ENCODE peak calls at places on chromosome 16, in seven cellular contexts. One of them, this sample, is unnamed.
A peak's percentile ranks its signal among the peaks of the same experiment; 100 is the strongest.

GRCh38 chr16:51045186-51045585 is 105.9 kb downstream of the SALL1 start:
- DNase-seq in GM12891: no peak
- DNase-seq in K562: no peak
- DNase-seq in SK-N-SH: no peak
- DNase-seq in HepG2: no peak
- DNase-seq in H1: no peak
- DNase-seq in GM12878: no peak
- DNase-seq in this sample: no peak

GRCh38 chr16:22941970-22942501 is 128.1 kb downstream of the HS3ST2 start:
- DNase-seq in GM12891: no peak
- DNase-seq in K562: no peak
- DNase-seq in SK-N-SH: no peak
- DNase-seq in HepG2: no peak
- DNase-seq in H1: no peak
- DNase-seq in GM12878: no peak
- DNase-seq in this sample: no peak

GRCh38 chr16:4142268-4142667 is 26.0 kb upstream of the ADCY9 start:
- DNase-seq in GM12891: peak; percentile 47
- DNase-seq in K562: no peak
- DNase-seq in SK-N-SH: no peak
- DNase-seq in HepG2: no peak
- DNase-seq in H1: no peak
- DNase-seq in GM12878: peak; percentile 42
- DNase-seq in this sample: peak; percentile 27

GRCh38 chr16:66934138-66934838 is at the start of gene CIAO2B:
- DNase-seq in GM12891: peak; percentile 96
- DNase-seq in K562: peak; percentile 90
- DNase-seq in SK-N-SH: peak; percentile 95
- DNase-seq in HepG2: peak; percentile 77
- DNase-seq in H1: peak; percentile 83
- DNase-seq in GM12878: peak; percentile 47
- DNase-seq in this sample: peak; percentile 97

GRCh38 chr16:80122155-80122554 is 418.6 kb upstream of the DYNLRB2 start:
- DNase-seq in GM12891: no peak
- DNase-seq in K562: no peak
- DNase-seq in SK-N-SH: peak; percentile 40
- DNase-seq in HepG2: no peak
- DNase-seq in H1: no peak
- DNase-seq in GM12878: no peak
- DNase-seq in this sample: no peak

GRCh38 chr16:14486520-14487303 is 143.3 kb downstream of the PARN start:
- DNase-seq in GM12891: no peak
- DNase-seq in K562: peak; percentile 84
- DNase-seq in SK-N-SH: peak; percentile 68
- DNase-seq in HepG2: peak; percentile 98
- DNase-seq in H1: no peak
- DNase-seq in GM12878: no peak
- DNase-seq in this sample: no peak

GRCh38 chr16:87952751-87953150 is 1.5 kb downstream of the BANP start:
- DNase-seq in GM12891: no peak
- DNase-seq in K562: no peak
- DNase-seq in SK-N-SH: no peak
- DNase-seq in HepG2: no peak
- DNase-seq in H1: no peak
- DNase-seq in GM12878: no peak
- DNase-seq in this sample: no peak

GRCh38 chr16:57000271-57001025 is 11.1 kb downstream of the NLRC5 start:
- DNase-seq in GM12891: no peak
- DNase-seq in K562: no peak
- DNase-seq in SK-N-SH: no peak
- DNase-seq in HepG2: no peak
- DNase-seq in H1: no peak
- DNase-seq in GM12878: peak; percentile 87
- DNase-seq in this sample: no peak

GRCh38 chr16:66873685-66874055 is 6.6 kb upstream of the PDP2 start:
- DNase-seq in GM12891: no peak
- DNase-seq in K562: no peak
- DNase-seq in SK-N-SH: no peak
- DNase-seq in HepG2: no peak
- DNase-seq in H1: no peak
- DNase-seq in GM12878: no peak
- DNase-seq in this sample: no peak

GRCh38 chr16:12682441-12682840 is 121.2 kb downstream of the CPPED1 start:
- DNase-seq in GM12891: no peak
- DNase-seq in K562: peak; percentile 46
- DNase-seq in SK-N-SH: no peak
- DNase-seq in HepG2: no peak
- DNase-seq in H1: no peak
- DNase-seq in GM12878: no peak
- DNase-seq in this sample: no peak

GRCh38 chr16:67024384-67024896 is 4.5 kb upstream of the CBFB start:
- DNase-seq in GM12891: no peak
- DNase-seq in K562: no peak
- DNase-seq in SK-N-SH: no peak
- DNase-seq in HepG2: no peak
- DNase-seq in H1: no peak
- DNase-seq in GM12878: no peak
- DNase-seq in this sample: no peak

GRCh38 chr16:50272111-50272571 is 5.8 kb downstream of the ADCY7 start:
- DNase-seq in GM12891: no peak
- DNase-seq in K562: no peak
- DNase-seq in SK-N-SH: no peak
- DNase-seq in HepG2: no peak
- DNase-seq in H1: no peak
- DNase-seq in GM12878: no peak
- DNase-seq in this sample: no peak

GRCh38 chr16:4521971-4522623 is 16.5 kb downstream of the CDIP1 start:
- DNase-seq in GM12891: no peak
- DNase-seq in K562: no peak
- DNase-seq in SK-N-SH: peak; percentile 73
- DNase-seq in HepG2: no peak
- DNase-seq in H1: peak; percentile 62
- DNase-seq in GM12878: no peak
- DNase-seq in this sample: no peak

GRCh38 chr16:641326-642188 is at the start of gene MCRIP2:
- DNase-seq in GM12891: peak; percentile 91
- DNase-seq in K562: peak; percentile 94
- DNase-seq in SK-N-SH: peak; percentile 93
- DNase-seq in HepG2: peak; percentile 76
- DNase-seq in H1: peak; percentile 92
- DNase-seq in GM12878: peak; percentile 34
- DNase-seq in this sample: peak; percentile 91

GRCh38 chr16:50602531-50603205 is 54.5 kb downstream of the NKD1 start:
- DNase-seq in GM12891: no peak
- DNase-seq in K562: no peak
- DNase-seq in SK-N-SH: no peak
- DNase-seq in HepG2: no peak
- DNase-seq in H1: no peak
- DNase-seq in GM12878: no peak
- DNase-seq in this sample: no peak

GRCh38 chr16:61871837-61872777 is 164.1 kb downstream of the CDH8 start:
- DNase-seq in GM12891: no peak
- DNase-seq in K562: no peak
- DNase-seq in SK-N-SH: no peak
- DNase-seq in HepG2: no peak
- DNase-seq in H1: no peak
- DNase-seq in GM12878: no peak
- DNase-seq in this sample: no peak

GRCh38 chr16:88338896-88339295 is 43.9 kb upstream of the ZNF469 start:
- DNase-seq in GM12891: no peak
- DNase-seq in K562: no peak
- DNase-seq in SK-N-SH: no peak
- DNase-seq in HepG2: no peak
- DNase-seq in H1: no peak
- DNase-seq in GM12878: no peak
- DNase-seq in this sample: no peak

GRCh38 chr16:87201777-87202176 is 115.4 kb downstream of the C16orf95 start:
- DNase-seq in GM12891: no peak
- DNase-seq in K562: peak; percentile 34
- DNase-seq in SK-N-SH: no peak
- DNase-seq in HepG2: no peak
- DNase-seq in H1: no peak
- DNase-seq in GM12878: no peak
- DNase-seq in this sample: no peak

GRCh38 chr16:61968242-61968978 is 67.8 kb downstream of the CDH8 start:
- DNase-seq in GM12891: no peak
- DNase-seq in K562: no peak
- DNase-seq in SK-N-SH: no peak
- DNase-seq in HepG2: no peak
- DNase-seq in H1: no peak
- DNase-seq in GM12878: no peak
- DNase-seq in this sample: no peak

GRCh38 chr16:29710227-29711219 is 31.5 kb downstream of the QPRT start:
- DNase-seq in GM12891: no peak
- DNase-seq in K562: peak; percentile 60
- DNase-seq in SK-N-SH: peak; percentile 61
- DNase-seq in HepG2: peak; percentile 75
- DNase-seq in H1: no peak
- DNase-seq in GM12878: no peak
- DNase-seq in this sample: no peak

GRCh38 chr16:88505405-88506082 is 52.5 kb downstream of the ZFPM1 start:
- DNase-seq in GM12891: peak; percentile 63
- DNase-seq in K562: no peak
- DNase-seq in SK-N-SH: peak; percentile 90
- DNase-seq in HepG2: peak; percentile 79
- DNase-seq in H1: peak; percentile 79
- DNase-seq in GM12878: no peak
- DNase-seq in this sample: peak; percentile 74

GRCh38 chr16:17375388-17376304 is 95.1 kb downstream of the XYLT1 start:
- DNase-seq in GM12891: no peak
- DNase-seq in K562: no peak
- DNase-seq in SK-N-SH: peak; percentile 70
- DNase-seq in HepG2: no peak
- DNase-seq in H1: no peak
- DNase-seq in GM12878: no peak
- DNase-seq in this sample: no peak

GRCh38 chr16:86507173-86508027 is 2.9 kb upstream of the FOXF1 start:
- DNase-seq in GM12891: no peak
- DNase-seq in K562: no peak
- DNase-seq in SK-N-SH: no peak
- DNase-seq in HepG2: no peak
- DNase-seq in H1: no peak
- DNase-seq in GM12878: no peak
- DNase-seq in this sample: no peak

GRCh38 chr16:25838724-25839186 is 147.0 kb downstream of the HS3ST4 start:
- DNase-seq in GM12891: peak; percentile 5
- DNase-seq in K562: peak; percentile 40
- DNase-seq in SK-N-SH: peak; percentile 34
- DNase-seq in HepG2: peak; percentile 69
- DNase-seq in H1: peak; percentile 55
- DNase-seq in GM12878: peak; percentile 11
- DNase-seq in this sample: peak; percentile 2

GRCh38 chr16:53061701-53062159 is 6.9 kb downstream of the CHD9 start:
- DNase-seq in GM12891: no peak
- DNase-seq in K562: no peak
- DNase-seq in SK-N-SH: no peak
- DNase-seq in HepG2: peak; percentile 70
- DNase-seq in H1: no peak
- DNase-seq in GM12878: peak; percentile 96
- DNase-seq in this sample: no peak

GRCh38 chr16:53465606-53466290 is 31.5 kb downstream of the RBL2 start:
- DNase-seq in GM12891: no peak
- DNase-seq in K562: peak; percentile 24
- DNase-seq in SK-N-SH: no peak
- DNase-seq in HepG2: no peak
- DNase-seq in H1: no peak
- DNase-seq in GM12878: no peak
- DNase-seq in this sample: no peak

GRCh38 chr16:9033125-9033830 is 58.2 kb upstream of the HAPSTR1 start:
- DNase-seq in GM12891: no peak
- DNase-seq in K562: peak; percentile 50
- DNase-seq in SK-N-SH: peak; percentile 57
- DNase-seq in HepG2: peak; percentile 76
- DNase-seq in H1: peak; percentile 70
- DNase-seq in GM12878: no peak
- DNase-seq in this sample: no peak

GRCh38 chr16:73047536-73048291 is at the start of gene ZFHX3:
- DNase-seq in GM12891: peak; percentile 56
- DNase-seq in K562: no peak
- DNase-seq in SK-N-SH: peak; percentile 82
- DNase-seq in HepG2: peak; percentile 76
- DNase-seq in H1: peak; percentile 84
- DNase-seq in GM12878: no peak
- DNase-seq in this sample: no peak

GRCh38 chr16:68539704-68540370 is 746 bp downstream of the ZFP90 start:
- DNase-seq in GM12891: no peak
- DNase-seq in K562: no peak
- DNase-seq in SK-N-SH: no peak
- DNase-seq in HepG2: no peak
- DNase-seq in H1: peak; percentile 65
- DNase-seq in GM12878: no peak
- DNase-seq in this sample: no peak

GRCh38 chr16:75385507-75386152 is 47.7 kb downstream of the CFDP1 start:
- DNase-seq in GM12891: no peak
- DNase-seq in K562: peak; percentile 51
- DNase-seq in SK-N-SH: peak; percentile 49
- DNase-seq in HepG2: peak; percentile 68
- DNase-seq in H1: no peak
- DNase-seq in GM12878: peak; percentile 33
- DNase-seq in this sample: no peak
- TF ChIP-seq TAF1 in GM12891: no peak
- TF ChIP-seq TAF1 in K562: no peak
- TF ChIP-seq TAF1 in SK-N-SH: no peak
- TF ChIP-seq TAF1 in HepG2: no peak
- TF ChIP-seq TAF1 in H1: no peak
- TF ChIP-seq TAF1 in GM12878: no peak
- TF ChIP-seq TAF1 in this sample: no peak

GRCh38 chr16:20906871-20907255 is 6.3 kb downstream of the LYRM1 start:
- DNase-seq in GM12891: no peak
- DNase-seq in K562: no peak
- DNase-seq in SK-N-SH: no peak
- DNase-seq in HepG2: no peak
- DNase-seq in H1: no peak
- DNase-seq in GM12878: no peak
- DNase-seq in this sample: no peak
- TF ChIP-seq POLR2AphosphoS5 in GM12891: no peak
- TF ChIP-seq POLR2AphosphoS5 in K562: no peak
- TF ChIP-seq POLR2AphosphoS5 in SK-N-SH: no peak
- TF ChIP-seq POLR2AphosphoS5 in HepG2: no peak
- TF ChIP-seq POLR2AphosphoS5 in H1: no peak
- TF ChIP-seq POLR2AphosphoS5 in GM12878: no peak
- TF ChIP-seq POLR2AphosphoS5 in this sample: no peak

GRCh38 chr16:55543470-55543869 is 23.0 kb upstream of the CAPNS2 start:
- DNase-seq in GM12891: no peak
- DNase-seq in K562: no peak
- DNase-seq in SK-N-SH: peak; percentile 16
- DNase-seq in HepG2: peak; percentile 35
- DNase-seq in H1: no peak
- DNase-seq in GM12878: no peak
- DNase-seq in this sample: no peak
- TF ChIP-seq TAF1 in GM12891: no peak
- TF ChIP-seq TAF1 in K562: no peak
- TF ChIP-seq TAF1 in SK-N-SH: no peak
- TF ChIP-seq TAF1 in HepG2: no peak
- TF ChIP-seq TAF1 in H1: no peak
- TF ChIP-seq TAF1 in GM12878: no peak
- TF ChIP-seq TAF1 in this sample: no peak

GRCh38 chr16:58692450-58692849 is 7.9 kb upstream of the SLC38A7 start:
- DNase-seq in GM12891: no peak
- DNase-seq in K562: no peak
- DNase-seq in SK-N-SH: no peak
- DNase-seq in HepG2: no peak
- DNase-seq in H1: no peak
- DNase-seq in GM12878: no peak
- DNase-seq in this sample: no peak
- TF ChIP-seq POLR2AphosphoS5 in GM12891: no peak
- TF ChIP-seq POLR2AphosphoS5 in K562: no peak
- TF ChIP-seq POLR2AphosphoS5 in SK-N-SH: no peak
- TF ChIP-seq POLR2AphosphoS5 in HepG2: no peak
- TF ChIP-seq POLR2AphosphoS5 in H1: no peak
- TF ChIP-seq POLR2AphosphoS5 in GM12878: no peak
- TF ChIP-seq POLR2AphosphoS5 in this sample: no peak